ENCODE peak calls at places on chromosomes 1 and 21, in four cellular contexts. T is A549, I is HepG2, M is GM12878. H is an unnamed sample.

GRCh38 chr1:8047112-8047511 is 21.0 kb upstream of the ERRFI1 start:
- DNase-seq in T (no peak), I (no peak), M (no peak), H (no peak)

GRCh38 chr1:183837062-183837461 is 32.1 kb downstream of the RGL1 start:
- DNase-seq in T (no peak), I (no peak), M (no peak), H (no peak)

GRCh38 chr1:203124546-203125317 is 2.8 kb upstream of the ADORA1 start:
- DNase-seq in T (no peak), I (no peak), M (no peak), H (no peak)

GRCh38 chr1:187943606-187944403 is 1115.1 kb downstream of the PLA2G4A start:
- DNase-seq in T (no peak), I (no peak), M (no peak), H (no peak)

GRCh38 chr1:157798211-157798610 is 21.3 kb upstream of the FCRL2 start:
- DNase-seq in T (no peak), I (no peak), M (no peak), H (no peak)

GRCh38 chr1:6385673-6386191 is 7.8 kb downstream of the ACOT7 start:
- DNase-seq in T (peak; percentile 65), I (no peak), M (no peak), H (peak; percentile 93)

GRCh38 chr21:38289697-38290096 is 32.9 kb downstream of the KCNJ15 start:
- DNase-seq in T (no peak), I (no peak), M (no peak), H (no peak)

GRCh38 chr21:32757804-32758203 is 13.8 kb downstream of the PAXBP1 start:
- DNase-seq in T (no peak), I (no peak), M (no peak), H (no peak)

GRCh38 chr1:81876901-81877750 is 76.4 kb downstream of the ADGRL2 start:
- DNase-seq in T (no peak), I (no peak), M (no peak), H (no peak)

GRCh38 chr21:41932191-41932575 is 21.6 kb downstream of the C2CD2 start:
- DNase-seq in T (no peak), I (no peak), M (no peak), H (no peak)

GRCh38 chr1:25099343-25099951 is 132.9 kb downstream of the SYF2 start:
- DNase-seq in T (no peak), I (peak; percentile 13), M (no peak), H (peak; percentile 80)

GRCh38 chr1:231934797-231935196 is 308.2 kb downstream of the DISC1 start:
- DNase-seq in T (no peak), I (peak; percentile 87), M (no peak), H (no peak)

GRCh38 chr1:116020668-116021272 is 44.5 kb downstream of the SLC22A15 start:
- DNase-seq in T (peak; percentile 31), I (peak; percentile 67), M (no peak), H (peak; percentile 63)

GRCh38 chr21:44568667-44569556 is 4.6 kb upstream of the KRTAP10-4 start:
- DNase-seq in T (no peak), I (no peak), M (no peak), H (no peak)

GRCh38 chr1:223820515-223820858 is 25.3 kb downstream of the TP53BP2 start:
- DNase-seq in T (no peak), I (no peak), M (no peak), H (no peak)

GRCh38 chr1:209368864-209369598 is 214.5 kb upstream of the CAMK1G start:
- DNase-seq in T (no peak), I (no peak), M (no peak), H (no peak)

GRCh38 chr1:2837823-2838222 is 36.3 kb upstream of the TTC34 start:
- DNase-seq in T (no peak), I (no peak), M (no peak), H (no peak)

GRCh38 chr1:67893126-67893495 is 59.8 kb upstream of the GNG12 start:
- DNase-seq in T (no peak), I (no peak), M (no peak), H (no peak)

GRCh38 chr1:119286587-119287181 is 81.9 kb upstream of the HAO2 start:
- DNase-seq in T (peak; percentile 4), I (peak; percentile 73), M (no peak), H (peak; percentile 53)

GRCh38 chr21:42990251-42990650 is 15.9 kb downstream of the PKNOX1 start:
- DNase-seq in T (no peak), I (no peak), M (no peak), H (no peak)

GRCh38 chr21:42992943-42993712 is 18.8 kb downstream of the PKNOX1 start:
- DNase-seq in T (no peak), I (no peak), M (no peak), H (no peak)

GRCh38 chr21:42997053-42997452 is 22.7 kb downstream of the PKNOX1 start:
- DNase-seq in T (no peak), I (no peak), M (no peak), H (no peak)

GRCh38 chr21:42988234-42988965 is 14.0 kb downstream of the PKNOX1 start:
- DNase-seq in T (no peak), I (no peak), M (no peak), H (no peak)

DNA sequence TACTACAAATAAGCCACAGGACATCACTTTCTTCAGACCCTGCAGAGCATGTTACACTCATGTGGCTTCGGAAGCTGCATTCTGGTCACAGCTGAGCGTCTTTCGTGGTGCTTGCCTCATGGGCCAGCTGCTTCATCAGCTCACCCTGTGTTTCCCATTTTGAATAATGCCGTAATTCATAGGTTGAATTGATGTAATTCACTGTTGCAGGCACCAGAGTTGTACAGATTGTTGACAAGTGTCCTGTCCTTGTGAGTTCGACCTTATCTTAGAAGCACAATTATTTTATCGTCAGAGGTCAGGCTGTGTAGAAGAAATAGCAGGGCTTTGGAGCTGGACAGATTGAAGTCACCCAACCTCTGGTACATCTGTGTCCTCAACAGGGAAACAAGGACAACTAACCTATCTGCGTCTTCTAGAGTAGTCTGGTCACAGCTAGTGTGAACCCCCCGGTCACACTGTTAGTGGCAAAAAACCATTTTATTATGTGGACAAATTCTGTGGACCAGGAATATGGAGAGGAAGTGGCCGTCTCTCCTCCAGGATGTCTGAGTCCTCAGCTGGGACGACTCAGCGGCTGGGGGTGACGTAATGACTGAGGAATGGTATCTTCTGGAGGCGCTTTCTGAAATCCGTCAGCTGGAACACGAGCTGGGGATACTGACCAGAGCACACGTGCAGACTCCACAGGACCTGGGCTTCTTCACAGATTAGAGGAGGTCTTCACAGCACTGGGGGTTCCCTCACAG is 17.8 kb downstream of the PKNOX1 start:
- DNase-seq in T (no peak), I (no peak), M (no peak), H (no peak)
- TF ChIP-seq USF2 in T (no peak), I (no peak), M (no peak), H (no peak)

DNA sequence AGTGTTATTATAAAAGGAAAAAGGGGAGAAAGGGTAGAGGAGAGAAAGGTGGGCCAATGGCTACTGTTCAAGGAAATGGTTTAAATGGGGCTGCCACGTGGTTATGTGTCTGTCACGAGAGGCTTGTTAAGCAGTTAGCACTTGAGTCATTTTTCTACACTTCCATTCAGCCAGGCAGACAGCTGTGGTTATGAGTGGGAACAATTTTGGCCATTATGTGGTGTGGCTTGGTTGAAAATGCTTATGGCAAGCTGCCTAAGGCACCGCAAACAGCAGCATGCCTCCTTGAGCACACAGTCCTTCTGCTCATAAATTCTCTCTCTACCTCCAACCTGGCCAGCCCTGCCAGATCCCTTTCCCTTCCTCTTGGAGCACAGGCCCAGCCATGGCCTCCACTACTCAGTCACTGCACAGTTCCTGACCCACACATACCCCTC is 3.2 kb upstream of the SRM start:
- DNase-seq in T (no peak), I (no peak), M (peak; percentile 87), H (no peak)
- TF ChIP-seq PBX3 in T (no peak), I (no peak), M (peak; percentile 37), H (no peak)

GRCh38 chr21:21750124-21750825 is 752.1 kb downstream of the NCAM2 start:
- DNase-seq in T (no peak), I (no peak), M (no peak), H (peak; percentile 5)

DNA sequence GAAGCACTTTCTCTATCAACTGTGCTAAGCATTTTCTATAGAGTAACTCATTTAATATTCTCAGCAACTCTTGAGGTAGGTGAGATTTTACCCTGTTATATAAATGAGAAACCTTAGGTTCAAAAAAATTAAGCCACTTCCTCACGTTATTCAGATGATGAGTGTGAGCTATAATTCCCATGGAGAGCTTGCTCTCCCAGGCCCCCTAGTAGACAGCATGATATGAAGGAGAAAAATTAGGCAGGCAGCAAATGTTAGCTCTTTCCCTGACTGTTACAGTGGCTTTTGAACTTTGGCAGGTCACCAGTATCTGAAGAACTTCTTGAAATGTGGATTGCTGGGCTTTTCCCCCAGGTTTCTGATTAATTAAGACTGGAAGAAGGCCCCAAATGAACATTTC is 753.1 kb downstream of the NCAM2 start:
- DNase-seq in T (no peak), I (no peak), M (no peak), H (no peak)
- TF ChIP-seq USF2 in T (no peak), I (no peak), M (no peak), H (no peak)

DNA sequence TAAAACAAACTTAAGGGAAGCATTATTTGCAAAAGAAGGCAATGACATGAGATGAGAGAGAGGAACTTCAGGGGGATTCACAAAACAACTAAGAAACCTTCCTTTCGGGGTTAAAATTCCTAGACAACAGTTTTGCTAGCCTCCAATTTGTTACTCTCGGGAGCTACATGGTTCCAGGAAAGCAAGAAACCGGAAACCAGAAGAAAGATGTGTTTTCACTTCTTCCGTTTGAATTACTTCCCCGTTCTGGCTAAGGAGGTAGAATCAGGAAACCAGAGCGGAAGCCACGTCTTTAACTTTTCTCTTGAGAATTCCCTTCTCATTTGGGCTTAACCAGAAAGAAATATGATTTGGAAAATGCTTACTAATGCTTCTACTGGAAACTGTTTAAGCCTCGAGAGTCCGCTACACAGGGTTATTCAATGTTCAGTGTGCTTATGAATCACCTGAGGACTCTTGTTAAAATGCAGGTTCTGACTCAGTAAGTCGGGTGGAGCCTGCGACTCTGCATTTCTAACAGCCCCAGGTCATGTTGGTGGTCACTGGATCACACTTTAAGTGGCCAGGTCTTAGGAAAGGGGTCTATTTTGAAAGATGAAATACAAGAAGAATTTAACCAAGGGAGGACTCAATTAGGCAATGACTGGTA is 43.5 kb upstream of the MCOLN3 start:
- DNase-seq in T (no peak), I (no peak), M (no peak), H (no peak)
- TF ChIP-seq PBX3 in T (no peak), I (no peak), M (no peak), H (no peak)